ENCODE peak calls at places on chromosomes 5 and 9, in seven cellular contexts. T, W, U, J, S, V and E are unnamed samples. For H3K4me1, the result is how much of the 10 kb centered on the place peaks cover.

GRCh38 chr5:73673161-73673591 is 47.2 kb downstream of the ARHGEF28 start:
- DNase-seq in W (no peak), J (no peak), V (peak), T (no peak), U (no peak), S (peak), E (peak)

GRCh38 chr9:129333961-129334743 is 156.1 kb upstream of the IER5L start:
- DNase-seq in T (no peak), S (peak), V (peak), J (peak), U (peak), W (peak), E (peak)

GRCh38 chr5:134638760-134639201 is 6.2 kb upstream of the SAR1B start:
- DNase-seq in J (peak), U (no peak), S (peak), V (no peak), W (no peak), T (no peak), E (peak)

GRCh38 chr5:73436535-73437125 is 11.9 kb downstream of the FOXD1 start:
- DNase-seq in V (no peak), T (no peak), J (no peak), S (peak), U (no peak), W (no peak), E (peak)

GRCh38 chr5:57442080-57442839 is 40.4 kb downstream of the ACTBL2 start:
- DNase-seq in T (no peak), J (no peak), U (no peak), V (no peak), S (peak), W (no peak), E (no peak)

GRCh38 chr5:33837301-33837700 is 54.5 kb downstream of the ADAMTS12 start:
- DNase-seq in S (no peak), U (no peak), V (no peak), T (no peak), W (no peak), J (no peak), E (no peak)

GRCh38 chr9:83027153-83027867 is 35.6 kb downstream of the RASEF start:
- DNase-seq in V (peak), U (no peak), J (no peak), W (no peak), S (peak), T (no peak), E (no peak)

GRCh38 chr5:140189253-140189652 is 14.3 kb downstream of the CYSTM1 start:
- DNase-seq in V (no peak), U (no peak), J (no peak), S (no peak), T (no peak), W (no peak), E (no peak)

GRCh38 chr9:118003240-118003639 is 299.0 kb downstream of the TLR4 start:
- DNase-seq in V (no peak), U (no peak), W (no peak), J (no peak), S (no peak), T (no peak), E (no peak)

GRCh38 chr9:111179577-111179976 is 141.3 kb upstream of the LPAR1 start:
- DNase-seq in W (peak), V (no peak), T (no peak), S (no peak), J (no peak), U (no peak), E (no peak)

GRCh38 chr9:124054671-124055212 is 43.2 kb downstream of the LHX2 start:
- DNase-seq in U (no peak), S (no peak), J (no peak), V (no peak), W (no peak), T (no peak), E (no peak)

GRCh38 chr9:68975644-68976043 is 38.3 kb downstream of the PRKACG start:
- DNase-seq in T (no peak), J (no peak), V (no peak), U (no peak), W (no peak), S (no peak), E (peak)

GRCh38 chr5:149285153-149285552 is 13.5 kb downstream of the AFAP1L1 start:
- DNase-seq in U (no peak), V (no peak), W (no peak), T (no peak), J (no peak), S (no peak), E (no peak)

GRCh38 chr5:178111925-178112324 is 1.4 kb upstream of the N4BP3 start:
- DNase-seq in S (peak), W (no peak), U (no peak), T (no peak), V (no peak), J (no peak), E (no peak)

GRCh38 chr5:119017999-119018398 is 29.7 kb upstream of the DTWD2 start:
- DNase-seq in T (no peak), W (no peak), U (no peak), V (no peak), J (no peak), S (no peak), E (no peak)

GRCh38 chr9:34163439-34163838 is 15.4 kb upstream of the UBAP1 start:
- DNase-seq in S (no peak), V (no peak), W (no peak), T (no peak), J (no peak), U (no peak), E (peak)

GRCh38 chr5:127518319-127518621 is 830 bp downstream of the PRRC1 start:
- DNase-seq in T (no peak), W (no peak), J (no peak), V (no peak), U (no peak), S (no peak), E (no peak)

GRCh38 chr9:124514874-124515273 is 7.7 kb upstream of the NR5A1 start:
- DNase-seq in W (no peak), S (no peak), J (no peak), U (no peak), V (no peak), T (no peak), E (no peak)

GRCh38 chr9:127172066-127172707 is 49.8 kb upstream of the ANGPTL2 start:
- DNase-seq in S (no peak), W (no peak), T (no peak), V (no peak), U (peak), J (peak), E (no peak)

GRCh38 chr9:108167136-108167900 is 677.7 kb upstream of the KLF4 start:
- DNase-seq in U (no peak), S (no peak), W (no peak), V (no peak), T (no peak), J (no peak), E (no peak)

GRCh38 chr5:157109744-157110143 is 900 bp upstream of the HAVCR2 start:
- DNase-seq in W (no peak), U (no peak), S (no peak), J (no peak), V (no peak), T (no peak), E (peak)

DNA sequence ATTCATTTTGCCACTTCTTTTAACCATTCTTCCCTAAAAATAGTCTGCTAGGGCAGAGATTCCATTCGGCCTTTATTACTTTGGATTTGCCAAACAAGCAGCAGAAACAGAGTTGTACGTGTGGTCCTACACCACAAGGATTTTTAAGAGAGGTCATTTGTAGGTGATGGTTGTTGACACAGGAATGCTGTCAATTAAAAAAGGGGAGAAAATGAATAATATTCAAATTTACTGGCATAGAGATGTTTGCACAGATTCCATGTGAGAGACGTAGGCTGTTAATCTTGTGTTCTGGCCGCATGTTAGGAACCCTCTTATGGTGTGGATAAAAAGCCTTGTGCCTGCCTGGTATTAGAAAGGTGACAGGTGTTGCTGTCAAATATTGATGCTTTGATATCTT is 34.9 kb downstream of the TRIO start:
- DNase-seq in U (no peak), V (no peak), J (no peak), S (no peak), W (no peak), T (no peak), E (no peak)
- H3K4me3 ChIP-seq in U (no peak), V (no peak), J (no peak), S (no peak), W (no peak), T (no peak), E (no peak)

DNA sequence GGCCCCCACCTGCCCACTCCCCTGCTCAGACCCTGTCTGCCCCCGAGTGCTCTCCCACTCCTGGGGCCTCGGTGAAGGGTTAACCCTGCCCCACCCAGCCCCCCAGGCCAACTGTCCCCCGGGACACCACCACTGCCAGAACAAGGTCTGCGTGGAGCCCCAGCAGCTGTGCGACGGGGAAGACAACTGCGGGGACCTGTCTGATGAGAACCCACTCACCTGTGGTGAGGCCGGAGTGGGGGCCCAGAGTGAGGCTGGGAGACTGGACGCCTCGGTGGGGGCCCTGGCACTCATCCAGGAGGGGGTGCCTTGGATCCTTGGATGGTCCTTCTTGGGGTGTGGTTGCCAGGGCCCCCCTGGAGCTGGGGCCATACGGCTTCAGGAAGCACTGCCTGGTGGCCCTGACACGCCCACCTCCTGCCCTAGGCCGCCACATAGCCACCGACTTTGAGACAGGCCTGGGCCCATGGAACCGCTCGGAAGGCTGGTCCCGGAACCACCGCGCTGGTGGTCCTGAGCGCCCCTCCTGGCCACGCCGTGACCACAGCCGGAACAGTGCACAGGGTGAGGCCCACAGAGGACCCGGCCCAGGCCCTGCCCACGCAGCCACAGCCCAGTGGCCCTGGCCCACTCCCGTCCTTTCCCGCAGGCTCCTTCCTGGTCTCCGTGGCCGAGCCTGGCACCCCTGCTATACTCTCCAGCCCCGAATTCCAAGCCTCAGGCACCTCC is 2.1 kb downstream of the MAMDC4 start:
- DNase-seq in U (no peak), T (no peak), J (no peak), W (peak), S (no peak), V (no peak), E (no peak)
- H3K4me1 ChIP-seq in U (under half), T (under half), J (under half), W (under half), S (under half), V (under half), E (under half)

GRCh38 chr5:181237758-181238385 is 5.8 kb downstream of the RACK1 start:
- DNase-seq in S (no peak), U (no peak), W (no peak), J (no peak), V (no peak), T (no peak), E (no peak)
- H3K27ac ChIP-seq in S (no peak), U (no peak), W (no peak), J (no peak), V (no peak), T (no peak), E (no peak)

GRCh38 chr9:134436356-134436717 is 110.1 kb downstream of the RXRA start:
- DNase-seq in J (no peak), S (no peak), T (no peak), U (no peak), W (no peak), V (no peak), E (no peak)

GRCh38 chr9:134433909-134434895 is 107.9 kb downstream of the RXRA start:
- DNase-seq in T (no peak), W (no peak), V (no peak), U (no peak), J (no peak), S (peak), E (no peak)

GRCh38 chr9:134433101-134433500 is 106.8 kb downstream of the RXRA start:
- DNase-seq in V (no peak), T (no peak), W (no peak), S (no peak), U (no peak), J (peak), E (no peak)

GRCh38 chr9:134435527-134436355 is 109.5 kb downstream of the RXRA start:
- DNase-seq in U (no peak), V (no peak), J (no peak), S (no peak), T (no peak), W (no peak), E (no peak)

GRCh38 chr9:134434896-134435506 is 108.7 kb downstream of the RXRA start:
- DNase-seq in W (peak), J (peak), T (no peak), U (peak), V (no peak), S (peak), E (peak)
- H3K4me3 ChIP-seq in W (peak), J (no peak), T (no peak), U (no peak), V (no peak), S (no peak), E (no peak)

GRCh38 chr5:109744261-109744660 is 54.5 kb downstream of the MAN2A1 start:
- DNase-seq in V (no peak), W (no peak), S (no peak), U (no peak), J (no peak), T (no peak), E (no peak)
- H3K4me1 ChIP-seq in V (under half), W (under half), S (under half), U (under half), J (under half), T (under half), E (under half)

DNA sequence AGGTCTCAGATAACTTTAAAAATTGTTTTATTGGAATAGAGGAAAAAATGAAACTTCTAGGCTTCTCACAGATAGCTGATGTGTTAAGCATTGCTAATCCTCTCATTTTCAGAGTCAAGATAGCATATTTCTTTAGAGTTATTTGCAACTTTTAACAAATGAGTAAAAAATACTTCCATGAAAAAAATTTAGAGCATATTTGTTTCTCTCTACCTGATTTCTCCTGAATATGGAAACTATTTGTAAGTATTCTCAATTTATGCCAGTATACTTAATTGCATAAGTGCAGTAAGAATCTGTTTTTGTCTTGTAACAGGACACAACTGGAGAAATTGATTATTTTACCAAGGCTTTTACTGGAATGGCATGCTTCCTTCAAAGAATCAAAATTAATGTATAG is 3.6 kb upstream of the TRIM32 start:
- DNase-seq in W (no peak), V (no peak), J (no peak), T (no peak), S (no peak), U (no peak), E (no peak)
- H3K27ac ChIP-seq in W (no peak), V (no peak), J (no peak), T (no peak), S (no peak), U (no peak), E (no peak)

GRCh38 chr5:55226934-55227737 is at the start of gene MCIDAS:
- DNase-seq in S (peak), T (no peak), V (no peak), J (peak), U (no peak), W (peak), E (no peak)

GRCh38 chr5:55226027-55226933 is 835 bp downstream of the MCIDAS start:
- DNase-seq in W (peak), V (no peak), J (peak), S (peak), U (no peak), T (no peak), E (no peak)

GRCh38 chr5:55225346-55225745 is 1.8 kb downstream of the MCIDAS start:
- DNase-seq in W (no peak), V (no peak), J (no peak), S (no peak), U (no peak), T (no peak), E (no peak)

GRCh38 chr5:55230086-55230629 is 3.0 kb upstream of the MCIDAS start:
- DNase-seq in S (no peak), W (no peak), U (no peak), V (no peak), J (no peak), T (no peak), E (no peak)

GRCh38 chr5:55227738-55228430 is 769 bp upstream of the MCIDAS start:
- DNase-seq in T (no peak), W (no peak), J (no peak), U (no peak), V (no peak), S (no peak), E (no peak)
- H3K4me3 ChIP-seq in T (peak), W (peak), J (peak), U (peak), V (peak), S (peak), E (no peak)

DNA sequence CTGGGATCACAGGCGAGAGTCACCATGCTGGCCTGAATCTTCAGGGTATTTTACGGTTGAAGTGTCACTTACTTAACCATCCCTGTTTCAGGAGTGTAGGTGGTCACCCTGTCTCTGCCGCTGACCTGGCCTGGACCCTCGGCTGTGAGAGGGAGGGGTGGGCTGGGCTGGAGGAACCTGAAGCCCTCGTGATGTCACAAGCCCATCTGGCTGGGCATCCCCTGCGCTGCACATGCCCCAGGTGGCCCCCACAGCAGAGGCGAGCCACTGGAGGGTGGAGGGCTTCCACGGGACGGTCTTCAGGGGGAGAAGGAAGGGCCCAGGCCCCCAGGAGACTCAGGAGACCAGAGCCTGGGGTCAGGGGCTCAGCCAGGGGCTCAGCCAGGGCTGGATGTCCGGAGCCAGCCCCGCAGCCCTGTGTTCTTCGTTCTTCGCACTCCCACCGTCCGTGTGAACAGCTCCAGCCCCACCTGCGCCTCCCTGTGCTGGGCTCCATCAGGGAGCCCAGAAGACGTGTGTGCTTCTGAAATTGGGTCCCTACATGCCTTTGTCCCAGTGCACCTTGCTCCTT is 7.6 kb upstream of the AHRR start:
- DNase-seq in T (no peak), V (no peak), U (no peak), W (no peak), S (no peak), J (no peak), E (no peak)
- H3K4me1 ChIP-seq in T (under half), V (half or more), U (under half), W (under half), S (under half), J (under half), E (under half)

DNA sequence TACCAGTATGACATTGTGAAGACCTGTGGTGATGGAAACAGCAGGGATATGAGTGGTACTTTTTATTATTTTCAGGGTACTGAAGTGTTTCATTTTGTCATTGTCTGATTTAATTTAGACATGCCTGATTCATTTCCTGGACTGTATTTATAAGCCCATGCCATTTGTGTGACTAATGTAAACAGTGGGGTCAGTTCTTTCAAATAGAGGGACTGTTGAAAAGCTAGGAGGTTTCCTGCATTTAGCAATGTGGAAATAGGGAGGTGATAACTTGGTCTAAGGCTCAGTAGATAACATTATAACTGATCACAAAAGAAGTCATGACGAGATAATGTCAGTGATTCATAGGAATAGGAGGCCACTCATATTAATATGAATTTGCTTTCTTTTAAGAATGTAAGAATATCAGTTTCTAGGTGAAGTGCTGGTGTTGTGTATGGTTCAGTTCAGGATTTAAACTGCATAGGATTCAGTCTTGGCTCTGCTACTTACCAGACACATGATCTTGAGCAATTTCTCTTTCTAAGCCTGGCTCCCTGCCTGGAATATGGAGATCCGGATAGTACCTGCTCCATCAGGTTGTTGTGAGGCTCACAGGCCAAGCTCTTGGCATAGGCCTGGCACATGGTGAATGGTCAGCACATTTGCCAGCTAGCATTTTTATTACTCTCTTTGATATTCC is 7.5 kb downstream of the RASGRF2 start:
- DNase-seq in J (no peak), S (peak), W (no peak), U (no peak), T (no peak), V (peak), E (peak)
- H3K27ac ChIP-seq in J (no peak), S (peak), W (peak), U (peak), T (no peak), V (peak), E (no peak)

DNA sequence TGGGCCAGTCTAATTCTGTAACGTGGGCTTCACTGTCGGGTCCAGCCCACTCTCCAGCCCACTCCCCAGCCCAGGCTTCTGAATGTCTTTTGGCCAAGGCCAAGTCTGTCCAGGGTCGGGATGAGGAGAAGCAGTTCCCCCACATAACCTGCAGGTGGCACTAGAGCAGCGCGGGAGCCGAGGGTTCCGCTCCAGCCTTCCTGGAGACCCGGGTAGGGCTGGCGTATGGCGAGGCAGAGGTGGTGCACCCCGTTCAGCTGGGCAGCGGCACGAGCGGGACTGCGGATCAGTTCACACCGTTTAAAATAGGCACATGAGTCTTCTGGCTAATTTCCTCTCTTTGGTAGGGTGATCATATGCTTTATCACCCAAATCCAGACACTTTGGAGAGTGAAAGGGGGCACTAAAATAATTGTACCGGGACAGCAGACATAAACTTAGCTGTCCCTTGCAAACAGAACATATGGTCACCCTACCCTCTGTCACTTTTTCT is 185.9 kb downstream of the MSX2 start:
- DNase-seq in S (peak), W (peak), T (no peak), V (peak), J (peak), U (peak), E (peak)
- H3K4me3 ChIP-seq in S (no peak), W (no peak), T (no peak), V (no peak), J (no peak), U (no peak), E (no peak)